ENCODE peak calls at places on chromosome 15, in four cellular contexts. L is effector memory CD4-positive, alpha-beta T cell; V is A549; W is cardiac muscle cell. X is an unnamed sample. For H3K9me3, the result is how much of the 10 kb centered on the place peaks cover.

GRCh38 chr15:55546718-55547117 is 38.7 kb upstream of the DNAAF4 start:
- DNase-seq in L (no peak), V (no peak), W (peak), X (no peak)

GRCh38 chr15:41995476-41995855 is 23.1 kb upstream of the EHD4 start:
- DNase-seq in L (no peak), V (no peak), W (no peak), X (no peak)

GRCh38 chr15:68383161-68384074 is 48.5 kb downstream of the ITGA11 start:
- DNase-seq in L (no peak), V (peak), W (peak), X (peak)

GRCh38 chr15:41160639-41161315 is 44.7 kb upstream of the INO80 start:
- DNase-seq in L (no peak), V (no peak), W (peak), X (no peak)

GRCh38 chr15:38562278-38562677 is 2.3 kb downstream of the RASGRP1 start:
- DNase-seq in L (no peak), V (no peak), W (no peak), X (no peak)

GRCh38 chr15:82995938-82996337 is 9.9 kb downstream of the RAMAC start:
- DNase-seq in L (no peak), V (no peak), W (no peak), X (no peak)

GRCh38 chr15:26712350-26712749 is 60.5 kb downstream of the GABRB3 start:
- DNase-seq in L (no peak), V (no peak), W (no peak), X (no peak)

GRCh38 chr15:34804113-34804512 is 8.8 kb upstream of the ACTC1 start:
- DNase-seq in L (no peak), V (no peak), W (no peak), X (no peak)

GRCh38 chr15:96336643-96337353 is 6.3 kb downstream of the NR2F2 start:
- DNase-seq in L (no peak), V (no peak), W (peak), X (no peak)

GRCh38 chr15:77059761-77060345 is 11.1 kb downstream of the TSPAN3 start:
- DNase-seq in L (no peak), V (no peak), W (peak), X (no peak)

GRCh38 chr15:45091581-45091980 is 22.4 kb downstream of the DUOX2 start:
- DNase-seq in L (no peak), V (no peak), W (no peak), X (no peak)

GRCh38 chr15:73331991-73332925 is 36.5 kb downstream of the HCN4 start:
- DNase-seq in L (no peak), V (no peak), W (no peak), X (no peak)

GRCh38 chr15:42131826-42132806 is 24.3 kb downstream of the PLA2G4F start:
- DNase-seq in L (no peak), V (no peak), W (peak), X (no peak)

GRCh38 chr15:39735120-39735717 is 47.4 kb downstream of the FSIP1 start:
- DNase-seq in L (no peak), V (no peak), W (no peak), X (no peak)

GRCh38 chr15:29799859-29800258 is 22.4 kb downstream of the TJP1 start:
- DNase-seq in L (no peak), V (no peak), W (no peak), X (no peak)

GRCh38 chr15:58053236-58054153 is 12.0 kb downstream of the ALDH1A2 start:
- DNase-seq in L (no peak), V (no peak), W (no peak), X (no peak)

GRCh38 chr15:73196113-73196512 is 143.8 kb downstream of the NEO1 start:
- DNase-seq in L (no peak), V (no peak), W (peak), X (no peak)

GRCh38 chr15:79932447-79932846 is 35.6 kb upstream of the MTHFS start:
- DNase-seq in L (no peak), V (no peak), W (peak), X (no peak)

GRCh38 chr15:60772395-60773120 is 293.6 kb upstream of the ICE2 start:
- DNase-seq in L (no peak), V (no peak), W (no peak), X (no peak)

GRCh38 chr15:63519548-63520178 is 15.3 kb downstream of the USP3 start:
- DNase-seq in L (no peak), V (no peak), W (no peak), X (no peak)

DNA sequence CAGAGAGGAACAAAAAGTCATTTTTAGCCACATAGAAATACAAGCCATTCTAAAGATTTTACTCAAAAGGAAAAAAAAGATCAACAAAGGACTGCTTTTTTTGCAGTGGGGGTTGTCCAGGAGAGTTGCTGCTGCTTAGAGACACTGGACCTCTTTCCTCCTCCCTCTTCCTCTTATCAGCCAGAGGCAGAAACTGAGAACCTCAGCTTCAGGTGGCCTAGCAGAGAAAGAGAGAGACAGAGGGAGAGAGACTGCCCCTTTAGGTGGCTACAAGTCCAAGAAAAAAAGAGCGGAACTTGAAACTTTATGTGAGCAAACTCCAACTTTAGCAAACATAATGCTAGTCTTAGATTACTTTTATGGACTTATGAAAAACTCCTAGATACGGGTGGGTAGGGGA is 54.2 kb downstream of the NPAP1 start:
- DNase-seq in L (no peak), V (no peak), W (no peak), X (no peak)
- H3K9me3 ChIP-seq in L (under half), V (under half), W (under half), X (under half)

GRCh38 chr15:25066708-25067107 is 111.9 kb downstream of the SNRPN start:
- DNase-seq in L (no peak), V (no peak), W (no peak), X (no peak)
- H3K9me3 ChIP-seq in L (half or more), V (half or more), W (under half), X (half or more)

GRCh38 chr15:25054943-25055342 is 100.2 kb downstream of the SNRPN start:
- DNase-seq in L (no peak), V (no peak), W (no peak), X (no peak)

GRCh38 chr15:25055356-25056068 is 100.7 kb downstream of the SNRPN start:
- DNase-seq in L (no peak), V (no peak), W (no peak), X (no peak)

GRCh38 chr15:25057574-25057973 is 102.8 kb downstream of the SNRPN start:
- DNase-seq in L (no peak), V (no peak), W (no peak), X (no peak)

GRCh38 chr15:25058080-25058785 is 103.4 kb downstream of the SNRPN start:
- DNase-seq in L (no peak), V (no peak), W (no peak), X (no peak)

DNA sequence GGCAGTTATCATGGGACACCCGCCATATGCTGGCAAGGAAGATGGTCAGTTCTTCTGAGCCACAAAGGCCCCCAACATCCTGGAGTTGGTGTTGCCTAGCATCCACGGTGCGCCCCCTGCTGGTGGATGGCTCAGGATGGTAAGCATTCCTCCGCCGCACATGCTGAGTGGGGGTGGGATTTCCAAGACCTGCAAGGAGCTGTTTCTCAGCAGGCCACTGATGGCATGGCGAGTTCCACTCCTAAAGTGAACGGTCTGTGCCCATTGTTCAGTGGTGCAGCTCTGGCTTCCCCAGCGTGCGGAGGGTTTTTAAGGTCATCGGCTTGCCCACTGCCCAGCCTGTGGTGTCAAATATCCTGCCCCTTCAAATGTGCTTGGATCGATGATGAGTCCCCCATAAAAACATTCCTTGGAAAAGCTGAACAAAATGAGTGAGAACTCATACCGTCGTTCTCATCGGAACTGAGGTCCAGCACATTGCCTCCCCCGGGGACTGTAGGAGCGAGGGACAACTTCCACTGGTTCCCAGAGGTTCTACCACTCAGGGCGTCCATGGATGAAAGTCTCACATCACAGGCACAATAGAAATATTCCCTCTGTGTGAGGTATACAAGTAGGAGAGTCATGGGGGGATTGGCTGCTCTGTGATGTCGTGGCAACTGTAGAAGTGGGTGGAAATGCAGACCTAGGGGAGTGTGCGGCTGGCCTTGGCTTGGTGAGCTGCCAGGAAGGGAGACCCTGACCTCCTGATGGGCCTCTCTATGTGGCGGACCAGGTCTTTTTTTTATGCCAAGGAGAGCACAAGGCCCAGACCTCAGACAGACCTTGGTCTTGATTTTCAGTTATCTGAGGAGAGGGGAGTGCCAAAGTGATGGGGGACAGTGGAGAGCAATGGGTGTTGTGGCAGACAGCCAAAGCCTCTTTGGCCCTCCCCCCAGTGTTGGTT is 102.0 kb downstream of the SNRPN start:
- DNase-seq in L (no peak), V (no peak), W (no peak), X (no peak)
- H3K9me3 ChIP-seq in L (half or more), V (half or more), W (under half), X (half or more)

GRCh38 chr15:43977072-43977884 is 150.5 kb downstream of the WDR76 start:
- DNase-seq in L (no peak), V (no peak), W (no peak), X (no peak)
- H3K9me3 ChIP-seq in L (under half), V (under half), W (under half), X (under half)

GRCh38 chr15:69685524-69686452 is 233.2 kb downstream of the RPLP1 start:
- DNase-seq in L (no peak), V (no peak), W (no peak), X (no peak)

GRCh38 chr15:69689133-69689532 is 236.5 kb downstream of the RPLP1 start:
- DNase-seq in L (no peak), V (no peak), W (no peak), X (no peak)

GRCh38 chr15:69692342-69692741 is 239.7 kb downstream of the RPLP1 start:
- DNase-seq in L (no peak), V (no peak), W (no peak), X (no peak)

GRCh38 chr15:69686626-69687025 is 234.0 kb downstream of the RPLP1 start:
- DNase-seq in L (no peak), V (no peak), W (no peak), X (no peak)
- H3K9me3 ChIP-seq in L (under half), V (half or more), W (under half), X (under half)

X was measured in T-helper 17 cell.